ENCODE peak calls at places on chromosomes 2 and 18, in four cellular contexts. N is IMR-90, M is mesenchymal stem cell, Q is neuronal stem cell. B is an unnamed sample.
A peak's percentile ranks its signal among the peaks of the same experiment; 100 is the strongest.

GRCh38 chr2:12452211-12452610 is 264.5 kb upstream of the TRIB2 start:
- DNase-seq in N (peak; percentile 96), M (peak; percentile 81), Q (no peak), B (no peak)

GRCh38 chr2:70029814-70030409 is 57.4 kb upstream of the PCBP1 start:
- DNase-seq in N (peak; percentile 79), M (peak; percentile 94), Q (peak; percentile 33), B (peak; percentile 91)

GRCh38 chr2:65364054-65364651 is 68.2 kb downstream of the SPRED2 start:
- DNase-seq in N (no peak), M (no peak), Q (no peak), B (no peak)

GRCh38 chr2:133633851-133634250 is 65.6 kb upstream of the NCKAP5 start:
- DNase-seq in N (peak; percentile 84), M (peak; percentile 63), Q (no peak), B (no peak)

GRCh38 chr2:186560254-186560653 is 29.6 kb upstream of the ITGAV start:
- DNase-seq in N (no peak), M (no peak), Q (no peak), B (no peak)

GRCh38 chr18:47871288-47871687 is 59.2 kb downstream of the SMAD2 start:
- DNase-seq in N (no peak), M (no peak), Q (no peak), B (no peak)

GRCh38 chr2:241126201-241126611 is 23.1 kb downstream of the PASK start:
- DNase-seq in N (no peak), M (no peak), Q (no peak), B (no peak)

GRCh38 chr2:183812091-183812490 is 687.8 kb downstream of the NUP35 start:
- DNase-seq in N (no peak), M (peak; percentile 3), Q (no peak), B (no peak)

GRCh38 chr18:7954229-7954628 is 387.1 kb downstream of the PTPRM start:
- DNase-seq in N (peak; percentile 61), M (no peak), Q (no peak), B (no peak)

GRCh38 chr2:143177081-143177786 is 48.0 kb downstream of the ARHGAP15 start:
- DNase-seq in N (no peak), M (peak; percentile 13), Q (no peak), B (no peak)

GRCh38 chr2:55159037-55159651 is 72.9 kb downstream of the CLHC1 start:
- DNase-seq in N (no peak), M (no peak), Q (no peak), B (no peak)

GRCh38 chr2:44098050-44098449 is 70.6 kb upstream of the PPM1B start:
- DNase-seq in N (no peak), M (no peak), Q (no peak), B (no peak)

GRCh38 chr2:72770879-72771461 is 54.9 kb downstream of the EXOC6B start:
- DNase-seq in N (peak; percentile 74), M (peak; percentile 79), Q (peak; percentile 65), B (peak; percentile 77)

GRCh38 chr2:118176601-118177000 is 88.3 kb downstream of the INSIG2 start:
- DNase-seq in N (no peak), M (no peak), Q (no peak), B (no peak)

GRCh38 chr18:23935804-23936203 is 78.8 kb upstream of the TTC39C start:
- DNase-seq in N (no peak), M (no peak), Q (no peak), B (no peak)

GRCh38 chr2:235716875-235717496 is 223.1 kb downstream of the AGAP1 start:
- DNase-seq in N (peak; percentile 45), M (peak; percentile 64), Q (no peak), B (no peak)

GRCh38 chr2:200408428-200409311 is 101.2 kb downstream of the KCTD18 start:
- DNase-seq in N (peak; percentile 97), M (peak; percentile 94), Q (no peak), B (no peak)

GRCh38 chr2:147499785-147500184 is 345.0 kb upstream of the ACVR2A start:
- DNase-seq in N (no peak), M (no peak), Q (no peak), B (no peak)

GRCh38 chr18:12278153-12278764 is 24.1 kb downstream of the CIDEA start:
- DNase-seq in N (peak; percentile 13), M (no peak), Q (no peak), B (peak; percentile 70)

GRCh38 chr2:157488877-157489276 is 45.0 kb upstream of the CYTIP start:
- DNase-seq in N (no peak), M (no peak), Q (no peak), B (no peak)

GRCh38 chr18:26210147-26210546 is 16.1 kb upstream of the TAF4B start:
- DNase-seq in N (no peak), M (no peak), Q (no peak), B (no peak)

GRCh38 chr2:132416080-132416911 is at the start of gene GPR39:
- DNase-seq in N (peak; percentile 96), M (peak; percentile 98), Q (peak; percentile 48), B (peak; percentile 96)

GRCh38 chr2:15984367-15985255 is 44.3 kb downstream of the MYCN start:
- DNase-seq in N (no peak), M (no peak), Q (peak; percentile 51), B (peak; percentile 52)

GRCh38 chr2:12151716-12152115 is 405.3 kb downstream of the LPIN1 start:
- DNase-seq in N (no peak), M (peak; percentile 8), Q (no peak), B (no peak)

GRCh38 chr2:212193066-212193465 is 345.5 kb downstream of the ERBB4 start:
- DNase-seq in N (no peak), M (no peak), Q (no peak), B (no peak)

GRCh38 chr2:15636972-15637785 is 45.5 kb downstream of the DDX1 start:
- DNase-seq in N (peak; percentile 68), M (peak; percentile 75), Q (peak; percentile 75), B (peak; percentile 78)

GRCh38 chr2:9123069-9123468 is 83.5 kb upstream of the ASAP2 start:
- DNase-seq in N (no peak), M (no peak), Q (no peak), B (no peak)

GRCh38 chr18:69397096-69397495 is 3.6 kb upstream of the DOK6 start:
- DNase-seq in N (peak; percentile 6), M (peak; percentile 13), Q (no peak), B (peak; percentile 49)

GRCh38 chr2:200405599-200406298 is 99.3 kb downstream of the SPATS2L start:
- DNase-seq in N (peak; percentile 95), M (peak; percentile 93), Q (no peak), B (peak; percentile 68)

GRCh38 chr2:46716806-46717732 is 198.5 kb downstream of the MCFD2 start:
- DNase-seq in N (peak; percentile 44), M (no peak), Q (no peak), B (no peak)

GRCh38 chr2:24643051-24643450 is 150.1 kb downstream of the PTRHD1 start:
- DNase-seq in N (no peak), M (no peak), Q (no peak), B (no peak)

GRCh38 chr2:72144746-72145657 is 2.7 kb downstream of the CYP26B1 start:
- DNase-seq in N (no peak), M (peak; percentile 30), Q (peak; percentile 44), B (peak; percentile 82)

GRCh38 chr18:57819671-57820460 is 16.8 kb upstream of the ATP8B1 start:
- DNase-seq in N (peak; percentile 95), M (peak; percentile 82), Q (no peak), B (peak; percentile 79)

DNA sequence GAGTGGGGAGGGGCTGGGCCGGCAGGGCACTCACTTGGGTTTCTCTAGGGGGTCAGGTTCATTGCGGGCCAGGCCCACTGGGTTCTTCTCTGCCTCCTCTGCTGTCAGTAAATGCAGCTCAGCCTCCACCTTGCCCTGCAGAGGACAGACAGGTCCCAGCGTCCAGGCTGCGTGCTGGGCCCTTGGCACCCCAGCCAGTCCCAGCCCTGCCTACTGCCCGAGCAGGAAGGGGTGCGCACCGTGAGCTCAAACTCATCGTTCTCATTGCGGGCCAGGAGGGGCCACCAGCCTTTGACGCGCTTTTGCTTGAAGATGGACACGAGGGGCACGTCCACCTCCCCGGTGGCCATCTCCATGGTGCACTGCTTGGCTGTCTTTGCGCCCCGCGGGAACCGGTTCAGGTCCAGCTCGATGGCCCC is 17.3 kb downstream of the OTOF start:
- DNase-seq in N (no peak), M (no peak), Q (no peak), B (no peak)
- H2BK120ac ChIP-seq in N (no peak overlapping the region), M (no peak overlapping the region), Q (no peak overlapping the region), B (no peak overlapping the region)

GRCh38 chr2:207565736-207566135 is 36.0 kb downstream of the CREB1 start:
- DNase-seq in N (no peak), M (no peak), Q (no peak), B (no peak)
- H3K36me3 ChIP-seq in N (peaks cover 5% of the 10 kb centered on the region), M (peaks cover 69% of the 10 kb centered on the region), Q (peaks cover 100% of the 10 kb centered on the region), B (peaks cover 1% of the 10 kb centered on the region)

DNA sequence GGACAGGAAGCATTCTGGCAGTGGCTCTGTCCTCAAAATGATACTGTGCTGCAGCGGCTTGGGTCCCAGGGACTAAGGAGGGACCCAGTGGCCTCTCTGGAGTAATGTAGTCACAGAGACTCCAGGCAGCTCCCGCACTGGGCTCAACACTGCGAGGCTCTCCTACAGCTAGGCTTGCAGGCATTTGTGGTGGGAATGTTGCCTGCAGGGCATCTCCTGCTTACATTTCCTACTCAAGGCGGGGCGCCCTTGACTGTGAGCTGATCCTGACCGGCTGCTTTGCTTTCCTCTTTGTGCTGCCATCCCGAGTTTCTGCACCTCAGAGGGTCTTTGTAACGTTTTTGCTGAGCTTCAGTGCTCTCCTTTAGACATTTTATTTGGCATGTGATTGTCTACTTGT is 177.4 kb upstream of the FN1 start:
- DNase-seq in N (peak; percentile 76), M (peak; percentile 70), Q (no peak), B (peak; percentile 93)
- H2BK120ac ChIP-seq in N (peak overlapping the region; percentile 95), M (no peak overlapping the region), Q (no peak overlapping the region), B (peak overlapping the region; percentile 94)

GRCh38 chr2:128177315-128177714 is 86.3 kb downstream of the UGGT1 start:
- DNase-seq in N (no peak), M (peak; percentile 25), Q (no peak), B (no peak)
- H3K36me3 ChIP-seq in N (peaks cover 29% of the 10 kb centered on the region), M (peaks cover 95% of the 10 kb centered on the region), Q (peaks cover 99% of the 10 kb centered on the region), B (peaks cover 7% of the 10 kb centered on the region)

GRCh38 chr2:20120569-20121416 is 69.4 kb upstream of the LAPTM4A start:
- DNase-seq in N (no peak), M (no peak), Q (no peak), B (no peak)
- H2BK120ac ChIP-seq in N (no peak overlapping the region), M (no peak overlapping the region), Q (no peak overlapping the region), B (no peak overlapping the region)